ENCODE peak calls at places on chromosomes 12 and 14, in four cellular contexts. Y is GM12878, U is HepG2, I is K562. E is an unnamed sample.

GRCh38 chr12:64160021-64160717 is 61.9 kb downstream of the KICS2 start:
- DNase-seq in Y (no peak), I (no peak), U (no peak), E (no peak)

GRCh38 chr12:49055978-49056754 is 4.4 kb downstream of the KMT2D start:
- DNase-seq in Y (peak; percentile 65), I (peak; percentile 87), U (peak; percentile 62), E (peak; percentile 41)

GRCh38 chr14:102516531-102517411 is 7.2 kb upstream of the ANKRD9 start:
- DNase-seq in U (peak; percentile 44), I (peak; percentile 51), Y (no peak), E (peak; percentile 76)

GRCh38 chr14:92412912-92413311 is 89.9 kb downstream of the SLC24A4 start:
- DNase-seq in I (no peak), U (no peak), Y (no peak), E (no peak)

GRCh38 chr14:97179573-97179972 is 382.4 kb downstream of the VRK1 start:
- DNase-seq in Y (no peak), U (no peak), I (no peak), E (no peak)

GRCh38 chr14:93536945-93537344 is 106.2 kb downstream of the UNC79 start:
- DNase-seq in Y (no peak), U (peak; percentile 7), I (peak; percentile 4), E (no peak)

GRCh38 chr12:2551097-2551496 is 243.7 kb upstream of the FKBP4 start:
- DNase-seq in Y (no peak), I (no peak), U (no peak), E (no peak)

GRCh38 chr14:75442642-75443041 is 14.8 kb downstream of the JDP2 start:
- DNase-seq in U (no peak), Y (no peak), I (peak; percentile 80), E (no peak)

GRCh38 chr12:42696424-42697149 is 107.0 kb upstream of the PRICKLE1 start:
- DNase-seq in U (no peak), I (no peak), Y (no peak), E (no peak)

GRCh38 chr14:90578283-90578985 is 181.6 kb downstream of the CALM1 start:
- DNase-seq in I (peak; percentile 17), U (no peak), Y (no peak), E (no peak)

GRCh38 chr12:13049816-13050215 is 5.6 kb downstream of the FAM234B start:
- DNase-seq in Y (no peak), I (no peak), U (no peak), E (no peak)

GRCh38 chr12:89762498-89763170 is 54.0 kb upstream of the ATP2B1 start:
- DNase-seq in Y (peak; percentile 51), U (no peak), I (no peak), E (no peak)

GRCh38 chr12:72511906-72512305 is 239.7 kb downstream of the TRHDE start:
- DNase-seq in Y (no peak), I (no peak), U (no peak), E (no peak)

GRCh38 chr12:132069336-132069985 is 74.7 kb downstream of the DDX51 start:
- DNase-seq in I (no peak), Y (no peak), U (no peak), E (no peak)

GRCh38 chr14:68549966-68550705 is 242.7 kb downstream of the ZFP36L1 start:
- DNase-seq in Y (no peak), U (no peak), I (no peak), E (no peak)

GRCh38 chr14:24051789-24052655 is at the start of gene CARMIL3:
- DNase-seq in I (peak; percentile 70), Y (no peak), U (peak; percentile 56), E (peak; percentile 85)

GRCh38 chr12:131893605-131894312 is 663 bp upstream of the ULK1 start:
- DNase-seq in Y (no peak), U (no peak), I (no peak), E (no peak)

GRCh38 chr12:64968989-64969819 is 144.8 kb downstream of the TBC1D30 start:
- DNase-seq in I (no peak), Y (no peak), U (peak; percentile 5), E (no peak)

GRCh38 chr14:78022059-78022458 is 148.1 kb upstream of the NRXN3 start:
- DNase-seq in Y (peak; percentile 25), I (peak; percentile 83), U (peak; percentile 54), E (peak; percentile 89)

GRCh38 chr14:77622562-77622961 is 6.1 kb upstream of the SPTLC2 start:
- DNase-seq in I (no peak), U (no peak), Y (no peak), E (no peak)

GRCh38 chr14:93970967-93971634 is 5.3 kb downstream of the ASB2 start:
- DNase-seq in U (no peak), Y (no peak), I (no peak), E (no peak)

GRCh38 chr14:72608391-72609204 is 285.3 kb downstream of the DPF3 start:
- DNase-seq in U (no peak), I (peak; percentile 31), Y (no peak), E (no peak)

GRCh38 chr14:72610831-72611200 is 283.1 kb downstream of the DPF3 start:
- DNase-seq in U (no peak), I (no peak), Y (no peak), E (no peak)

GRCh38 chr14:72609205-72609916 is 284.5 kb downstream of the DPF3 start:
- DNase-seq in Y (no peak), U (no peak), I (no peak), E (no peak)

GRCh38 chr14:72611506-72611905 is 282.4 kb downstream of the DPF3 start:
- DNase-seq in U (no peak), Y (no peak), I (no peak), E (no peak)

DNA sequence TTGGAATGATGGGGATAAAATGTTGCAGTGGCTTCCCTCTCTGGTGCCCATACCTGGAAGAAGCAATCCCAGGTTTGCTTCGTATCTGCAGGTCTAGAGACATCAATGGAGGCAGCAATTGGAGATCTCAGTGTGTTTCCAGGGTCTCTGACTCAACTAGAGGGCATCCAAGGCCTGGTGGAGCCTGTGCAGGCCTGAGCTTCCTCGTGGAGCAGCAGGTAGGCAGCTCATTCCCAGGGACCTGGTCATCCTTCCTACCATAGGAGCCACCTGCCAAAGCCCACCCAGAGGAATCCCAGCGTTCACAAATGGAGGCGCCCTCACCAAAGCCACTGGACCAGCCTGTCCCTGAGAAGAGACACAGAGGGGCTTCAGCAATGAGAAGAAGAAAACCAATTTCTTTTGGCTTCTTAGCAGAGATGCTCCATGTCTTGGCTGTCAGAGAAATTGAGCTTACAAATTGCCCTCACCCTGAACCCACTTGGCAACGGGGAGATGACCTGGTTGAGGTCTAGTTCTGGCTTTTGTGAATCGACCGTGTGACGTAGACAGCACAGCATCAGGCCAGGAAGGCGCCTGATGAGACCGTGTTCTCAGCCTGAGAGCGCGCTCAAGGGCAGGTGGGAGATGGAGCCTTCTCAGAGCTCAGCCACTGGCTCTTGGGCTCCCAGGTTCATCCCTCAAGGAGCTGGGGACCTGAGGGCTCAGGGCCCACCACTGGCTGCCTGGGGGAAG is 283.6 kb downstream of the DPF3 start:
- DNase-seq in Y (no peak), I (no peak), U (no peak), E (no peak)
- TF ChIP-seq CREM in Y (no peak), I (no peak), U (no peak), E (no peak)

DNA sequence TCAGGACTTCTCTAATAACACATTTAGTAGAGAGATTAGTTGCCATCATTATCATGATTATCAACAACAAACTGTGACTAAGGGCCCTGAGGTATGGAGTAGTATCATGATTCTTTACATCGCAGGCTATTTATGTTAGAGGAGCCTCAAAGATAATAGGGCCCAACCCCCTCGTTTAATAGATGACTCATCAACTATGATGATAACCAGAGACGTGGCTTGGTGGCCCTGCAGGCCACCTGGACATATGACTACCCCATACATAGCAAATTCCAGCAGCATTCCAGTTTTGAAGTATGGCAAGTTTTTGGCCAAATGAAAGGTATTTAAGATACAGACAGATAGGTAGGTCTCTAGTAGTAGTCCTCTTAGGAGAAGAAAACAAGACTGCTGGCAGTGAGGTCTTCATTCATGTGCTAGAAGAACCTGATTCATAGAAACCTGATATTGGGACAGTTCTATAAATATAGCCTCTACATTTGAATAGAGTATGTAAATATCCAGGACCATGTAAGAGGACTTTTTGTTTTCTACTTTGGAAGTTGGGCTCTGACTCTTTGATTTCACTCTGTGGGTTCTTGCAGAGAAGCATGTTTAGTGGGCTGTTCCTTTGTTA is 5.6 kb downstream of the RIC8B start:
- DNase-seq in Y (no peak), I (peak; percentile 68), U (no peak), E (no peak)
- TF ChIP-seq ATF2 in Y (no peak), I (no peak), U (no peak), E (no peak)

GRCh38 chr14:60168841-60169240 is 3.6 kb upstream of the DHRS7 start:
- DNase-seq in I (no peak), Y (no peak), U (no peak), E (no peak)
- TF ChIP-seq CREM in I (no peak), Y (no peak), U (no peak), E (no peak)

GRCh38 chr14:65502676-65503124 is 90.2 kb downstream of the FUT8 start:
- DNase-seq in U (no peak), Y (peak; percentile 62), I (no peak), E (no peak)
- TF ChIP-seq ATF2 in U (no peak), Y (peak; percentile 26), I (no peak), E (no peak)

GRCh38 chr12:120970310-120970709 is 8.0 kb upstream of the HNF1A start:
- DNase-seq in U (no peak), Y (no peak), I (no peak), E (no peak)

GRCh38 chr12:120971299-120972180 is 6.8 kb upstream of the HNF1A start:
- DNase-seq in U (peak; percentile 45), I (peak; percentile 69), Y (peak; percentile 57), E (no peak)

GRCh38 chr12:120977531-120978295 is 630 bp upstream of the HNF1A start:
- DNase-seq in I (no peak), U (no peak), Y (no peak), E (no peak)

GRCh38 chr12:120978296-120979219 is at the start of gene HNF1A:
- DNase-seq in U (peak; percentile 95), Y (no peak), I (no peak), E (no peak)

DNA sequence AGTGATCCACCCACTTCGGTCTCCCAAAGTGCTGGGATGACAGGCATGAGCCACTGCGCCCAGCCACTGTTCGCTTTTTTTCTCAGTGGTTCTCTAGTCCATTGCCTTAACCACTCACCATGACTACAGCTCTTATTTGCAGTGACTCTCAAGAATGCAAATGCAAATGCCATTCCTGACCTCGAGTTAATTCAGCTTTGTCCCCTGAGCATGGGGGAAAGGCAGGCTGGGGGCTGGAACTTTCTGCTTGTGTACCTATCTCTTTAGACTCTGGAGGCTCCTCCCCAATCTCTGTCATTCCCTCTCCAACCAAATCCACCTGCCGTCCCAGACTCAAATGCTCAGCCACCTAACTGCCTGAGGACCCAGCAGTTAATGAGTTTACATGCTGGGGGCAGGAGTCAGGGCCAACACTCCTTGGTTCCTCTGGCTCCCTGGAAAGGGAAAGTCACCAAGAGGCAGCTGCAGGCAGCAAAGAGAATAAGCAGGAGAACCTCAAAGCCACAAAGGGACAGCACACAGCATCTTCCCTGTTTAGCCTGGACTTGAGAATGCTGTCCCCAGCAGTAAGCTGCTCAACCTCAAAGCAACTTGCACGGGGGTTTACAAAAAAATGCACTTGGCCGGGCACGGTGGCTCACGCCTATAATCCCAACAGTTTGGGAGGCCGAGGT is 5.3 kb upstream of the HNF1A start:
- DNase-seq in U (peak; percentile 90), I (no peak), Y (no peak), E (peak; percentile 71)
- TF ChIP-seq CREM in U (no peak), I (no peak), Y (no peak), E (no peak)